ENCODE peak calls at places on chromosomes 1 and 21, in eight cellular contexts. T, F, G, Q, P, O, K and L are unnamed samples.

GRCh38 chr1:174167404-174167803 is 8.1 kb downstream of the RABGAP1L start:
- DNase-seq in T (no peak), F (no peak), G (no peak), Q (no peak), P (no peak), O (no peak), K (no peak), L (no peak)

GRCh38 chr1:63116016-63116415 is 206.4 kb upstream of the FOXD3 start:
- DNase-seq in T (no peak), F (no peak), G (no peak), Q (no peak), P (no peak), O (no peak), K (peak), L (no peak)

GRCh38 chr1:207847116-207847515 is 63.8 kb downstream of the CD34 start:
- DNase-seq in T (no peak), F (no peak), G (no peak), Q (no peak), P (no peak), O (no peak), K (peak), L (no peak)

GRCh38 chr1:205656236-205656635 is 24.1 kb downstream of the SLC45A3 start:
- DNase-seq in T (peak), F (no peak), G (no peak), Q (no peak), P (no peak), O (no peak), K (no peak), L (no peak)

GRCh38 chr1:210447456-210448057 is 118.9 kb downstream of the HHAT start:
- DNase-seq in T (no peak), F (no peak), G (no peak), Q (no peak), P (no peak), O (no peak), K (no peak), L (no peak)

GRCh38 chr1:40862008-40862863 is at the start of gene CITED4:
- DNase-seq in T (peak), F (peak), G (peak), Q (peak), P (peak), O (peak), K (peak), L (peak)

GRCh38 chr1:183272390-183272801 is 86.3 kb downstream of the LAMC2 start:
- DNase-seq in T (peak), F (no peak), G (no peak), Q (no peak), P (peak), O (no peak), K (peak), L (no peak)

GRCh38 chr1:76583237-76583868 is 283.9 kb upstream of the ST6GALNAC5 start:
- DNase-seq in T (no peak), F (no peak), G (no peak), Q (no peak), P (no peak), O (no peak), K (no peak), L (no peak)

GRCh38 chr1:117570988-117571409 is 34.8 kb upstream of the TENT5C start:
- DNase-seq in T (no peak), F (no peak), G (no peak), Q (peak), P (no peak), O (peak), K (no peak), L (no peak)

GRCh38 chr1:52686830-52687229 is 11.3 kb downstream of the COA7 start:
- DNase-seq in T (no peak), F (no peak), G (no peak), Q (no peak), P (no peak), O (no peak), K (no peak), L (no peak)

GRCh38 chr1:238336531-238336930 is 445.8 kb upstream of the ZP4 start:
- DNase-seq in T (no peak), F (no peak), G (no peak), Q (no peak), P (no peak), O (no peak), K (no peak), L (no peak)

GRCh38 chr1:87000460-87000859 is 86.0 kb downstream of the HS2ST1 start:
- DNase-seq in T (no peak), F (no peak), G (no peak), Q (no peak), P (no peak), O (no peak), K (no peak), L (no peak)

GRCh38 chr1:25760122-25760719 is 39.8 kb upstream of the SELENON start:
- DNase-seq in T (no peak), F (no peak), G (no peak), Q (no peak), P (no peak), O (no peak), K (no peak), L (no peak)

GRCh38 chr1:55426619-55427018 is 211.5 kb upstream of the USP24 start:
- DNase-seq in T (peak), F (no peak), G (no peak), Q (no peak), P (no peak), O (no peak), K (no peak), L (no peak)

GRCh38 chr1:80846966-80847365 is 953.8 kb upstream of the ADGRL2 start:
- DNase-seq in T (peak), F (no peak), G (no peak), Q (no peak), P (no peak), O (no peak), K (no peak), L (no peak)

GRCh38 chr1:92503926-92504750 is 17.4 kb upstream of the GFI1 start:
- DNase-seq in T (no peak), F (no peak), G (no peak), Q (peak), P (no peak), O (no peak), K (peak), L (no peak)

GRCh38 chr1:24720152-24720551 is 25.1 kb upstream of the CLIC4 start:
- DNase-seq in T (peak), F (no peak), G (no peak), Q (no peak), P (peak), O (peak), K (peak), L (no peak)

GRCh38 chr1:28553229-28553930 is 495 bp downstream of the TRNAU1AP start:
- DNase-seq in T (peak), F (peak), G (peak), Q (peak), P (no peak), O (no peak), K (peak), L (peak)

GRCh38 chr21:16407403-16408279 is 677.9 kb downstream of the USP25 start:
- DNase-seq in T (no peak), F (no peak), G (no peak), Q (no peak), P (no peak), O (no peak), K (no peak), L (no peak)

GRCh38 chr21:35190201-35190701 is 141.1 kb upstream of the RUNX1 start:
- DNase-seq in T (peak), F (no peak), G (no peak), Q (no peak), P (no peak), O (no peak), K (no peak), L (no peak)

GRCh38 chr1:240644732-240645131 is 32.8 kb upstream of the GREM2 start:
- DNase-seq in T (no peak), F (no peak), G (no peak), Q (no peak), P (no peak), O (no peak), K (no peak), L (no peak)

GRCh38 chr1:234260578-234260977 is 112.7 kb upstream of the COA6 start:
- DNase-seq in T (no peak), F (no peak), G (peak), Q (no peak), P (no peak), O (no peak), K (no peak), L (no peak)

GRCh38 chr21:45513003-45513706 is 29.1 kb downstream of the SLC19A1 start:
- DNase-seq in T (no peak), F (no peak), G (no peak), Q (no peak), P (no peak), O (peak), K (no peak), L (no peak)

GRCh38 chr1:204361781-204362180 is 2.1 kb upstream of the PLEKHA6 start:
- DNase-seq in T (no peak), F (no peak), G (no peak), Q (no peak), P (no peak), O (no peak), K (no peak), L (no peak)

GRCh38 chr1:156126043-156126700 is 11.7 kb downstream of the LMNA start:
- DNase-seq in T (peak), F (no peak), G (peak), Q (peak), P (peak), O (peak), K (peak), L (peak)

GRCh38 chr1:223711173-223711572 is 1.2 kb upstream of the CAPN2 start:
- DNase-seq in T (peak), F (no peak), G (no peak), Q (no peak), P (no peak), O (no peak), K (peak), L (no peak)

GRCh38 chr1:116529199-116529616 is 41.6 kb downstream of the CD58 start:
- DNase-seq in T (peak), F (no peak), G (no peak), Q (no peak), P (no peak), O (no peak), K (no peak), L (no peak)

GRCh38 chr21:44898011-44898493 is 22.6 kb downstream of the ITGB2 start:
- DNase-seq in T (no peak), F (no peak), G (no peak), Q (no peak), P (no peak), O (no peak), K (no peak), L (no peak)

GRCh38 chr1:33147997-33148314 is 33.9 kb downstream of the TRIM62 start:
- DNase-seq in T (peak), F (no peak), G (no peak), Q (no peak), P (no peak), O (no peak), K (peak), L (peak)

GRCh38 chr1:98468111-98468717 is 193.3 kb upstream of the SNX7 start:
- DNase-seq in T (peak), F (no peak), G (peak), Q (peak), P (peak), O (no peak), K (peak), L (no peak)

GRCh38 chr1:68339505-68339904 is 107.2 kb upstream of the WLS start:
- DNase-seq in T (peak), F (no peak), G (no peak), Q (no peak), P (no peak), O (no peak), K (peak), L (no peak)

GRCh38 chr1:156625436-156626078 is 6.3 kb downstream of the HAPLN2 start:
- DNase-seq in T (peak), F (peak), G (no peak), Q (peak), P (no peak), O (peak), K (peak), L (peak)

GRCh38 chr21:43598416-43599120 is 60.7 kb downstream of the HSF2BP start:
- DNase-seq in T (peak), F (no peak), G (no peak), Q (no peak), P (no peak), O (no peak), K (peak), L (no peak)

GRCh38 chr1:113438505-113439271 is 48.4 kb downstream of the MAGI3 start:
- DNase-seq in T (no peak), F (no peak), G (no peak), Q (no peak), P (no peak), O (no peak), K (no peak), L (no peak)

GRCh38 chr1:87942165-87942564 is 613.5 kb downstream of the LMO4 start:
- DNase-seq in T (peak), F (no peak), G (no peak), Q (no peak), P (no peak), O (no peak), K (peak), L (no peak)

GRCh38 chr1:81551942-81552341 is 248.8 kb upstream of the ADGRL2 start:
- DNase-seq in T (no peak), F (no peak), G (no peak), Q (no peak), P (no peak), O (no peak), K (no peak), L (no peak)

GRCh38 chr1:110916669-110917306 is 43.8 kb downstream of the CD53 start:
- DNase-seq in T (peak), F (no peak), G (peak), Q (no peak), P (no peak), O (no peak), K (peak), L (no peak)

GRCh38 chr21:37737497-37737896 is 178.8 kb downstream of the KCNJ6 start:
- DNase-seq in T (no peak), F (no peak), G (no peak), Q (no peak), P (no peak), O (no peak), K (no peak), L (no peak)

DNA sequence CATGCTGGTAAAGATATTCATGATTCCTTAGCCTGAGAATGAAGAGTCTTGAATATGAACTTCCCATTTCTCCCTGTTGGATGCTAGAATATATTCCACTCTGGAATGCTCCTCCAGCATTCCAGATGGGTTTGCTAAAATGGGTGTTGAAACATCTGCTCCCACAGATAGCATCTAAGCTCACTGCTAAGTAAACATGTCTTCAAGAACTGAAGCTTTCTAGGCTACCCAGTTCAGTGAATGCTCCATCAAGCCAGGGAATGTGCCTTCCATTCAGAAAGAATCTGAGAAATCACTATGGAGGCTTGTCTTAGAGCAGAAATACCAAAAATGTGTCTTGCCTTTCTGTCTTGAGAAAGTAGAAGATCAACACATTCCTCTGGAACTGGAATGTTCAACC is 81.1 kb downstream of the TNFSF18 start:
- DNase-seq in T (peak), F (no peak), G (no peak), Q (no peak), P (no peak), O (no peak), K (peak), L (no peak)
- TF ChIP-seq CTCF in T (no peak), F (no peak), G (no peak), Q (no peak), P (no peak), O (no peak), K (no peak), L (no peak)

GRCh38 chr1:188826800-188827199 is 1650.9 kb downstream of the BRINP3 start:
- DNase-seq in T (no peak), F (no peak), G (no peak), Q (no peak), P (no peak), O (no peak), K (no peak), L (no peak)
- TF ChIP-seq CTCF in T (no peak), F (no peak), G (no peak), Q (no peak), P (no peak), O (no peak), K (no peak), L (no peak)

DNA sequence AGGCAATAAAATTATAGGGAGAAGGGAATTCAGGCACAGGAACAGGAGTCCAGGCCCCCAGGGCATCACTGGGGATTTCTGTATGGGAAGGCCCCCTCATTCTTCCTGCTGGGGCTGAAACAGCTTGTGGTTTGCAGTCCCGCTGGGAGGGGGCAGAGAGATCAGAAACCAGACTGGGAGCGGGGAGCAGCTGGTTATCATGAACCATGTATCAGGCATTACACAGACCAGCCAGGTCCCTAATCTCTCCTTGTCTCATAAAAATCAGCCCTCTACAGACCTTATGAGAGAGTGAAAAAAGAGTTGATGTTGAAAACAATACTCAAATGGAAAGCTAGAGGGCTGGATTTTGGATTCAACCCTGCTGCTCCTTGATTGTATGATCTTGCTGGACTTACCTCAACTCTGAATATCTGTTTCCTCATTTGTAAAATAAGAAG is 93.4 kb upstream of the F3 start:
- DNase-seq in T (no peak), F (no peak), G (no peak), Q (no peak), P (no peak), O (no peak), K (peak), L (no peak)
- TF ChIP-seq CTCF in T (no peak), F (no peak), G (peak), Q (no peak), P (no peak), O (no peak), K (peak), L (no peak)

DNA sequence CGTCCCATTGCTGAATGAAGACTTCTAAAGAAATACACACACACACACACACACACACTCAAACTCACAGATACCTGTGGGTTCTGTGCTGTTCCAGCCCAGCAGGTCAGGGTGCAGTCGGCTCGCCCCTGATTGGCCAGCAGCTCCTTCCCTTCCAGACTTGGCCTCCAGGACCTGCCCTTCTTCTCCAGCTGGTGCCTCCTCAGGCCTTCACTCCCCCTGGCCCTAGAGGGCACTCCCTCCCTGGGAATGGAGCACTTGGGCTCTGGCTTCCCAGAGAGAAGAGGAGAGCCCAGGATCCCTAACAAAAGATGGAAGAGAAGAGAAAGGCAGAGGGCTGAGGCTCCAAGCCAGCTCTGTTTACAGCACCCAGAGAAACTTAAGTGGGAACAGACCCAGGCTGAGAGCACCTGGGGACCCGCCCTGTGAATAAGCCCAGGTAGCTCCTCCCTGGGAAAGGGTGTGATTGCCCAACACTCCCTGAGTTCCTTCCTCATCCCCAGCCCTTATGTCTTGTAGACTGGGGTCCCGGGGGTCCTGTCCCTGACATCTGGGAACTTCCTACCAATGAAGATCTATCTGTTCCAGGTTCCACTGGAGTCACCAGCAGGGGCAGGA is at the start of gene PGLYRP3:
- DNase-seq in T (no peak), F (no peak), G (no peak), Q (no peak), P (no peak), O (no peak), K (no peak), L (no peak)
- TF ChIP-seq CTCF in T (no peak), F (no peak), G (peak), Q (no peak), P (no peak), O (no peak), K (no peak), L (no peak)

GRCh38 chr1:107141491-107142369 is 891 bp downstream of the NTNG1 start:
- DNase-seq in T (peak), F (peak), G (no peak), Q (peak), P (peak), O (no peak), K (peak), L (peak)
- TF ChIP-seq CTCF in T (peak), F (peak), G (peak), Q (peak), P (peak), O (no peak), K (peak), L (peak)

DNA sequence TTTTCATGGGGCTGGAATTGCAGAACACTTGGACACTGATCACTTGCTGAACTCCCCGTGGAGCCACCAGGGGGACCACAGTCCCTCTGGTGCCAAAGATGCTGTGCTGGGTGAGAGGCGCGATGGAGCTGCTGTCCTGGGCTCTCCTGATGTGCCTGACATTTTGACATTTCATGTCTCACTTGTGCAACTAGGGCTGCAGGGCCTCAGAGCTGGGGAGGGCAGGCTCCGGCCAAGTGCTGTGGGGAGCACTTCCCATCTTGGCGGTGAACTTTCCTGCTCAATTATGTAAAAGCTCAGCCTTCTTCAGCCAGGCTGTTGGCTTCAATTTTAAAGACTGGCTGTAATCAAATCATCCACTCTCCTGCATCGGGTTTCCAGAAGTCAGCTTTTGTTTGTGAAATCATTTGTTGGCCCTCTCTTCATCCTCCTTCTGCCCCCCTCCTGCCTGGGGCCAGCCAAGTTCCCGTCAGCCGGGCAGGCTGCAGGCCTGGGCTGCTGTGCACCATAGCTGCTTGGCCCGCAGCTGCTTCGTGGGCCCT is 36.8 kb downstream of the KCNAB2 start:
- DNase-seq in T (no peak), F (no peak), G (no peak), Q (no peak), P (no peak), O (no peak), K (peak), L (no peak)
- TF ChIP-seq CTCF in T (peak), F (peak), G (peak), Q (peak), P (peak), O (no peak), K (peak), L (no peak)

GRCh38 chr21:42369821-42370220 is 3.5 kb upstream of the TFF1 start:
- DNase-seq in T (no peak), F (no peak), G (no peak), Q (no peak), P (no peak), O (no peak), K (no peak), L (peak)
- TF ChIP-seq CTCF in T (no peak), F (peak), G (no peak), Q (no peak), P (no peak), O (no peak), K (no peak), L (no peak)